ENCODE peak calls at places on chromosomes 4 and X, in five cellular contexts. One of them, this sample, is unnamed. For H3K9me3 and H3K4me1, the result is how much of the 10 kb centered on the place peaks cover.

GRCh38 chr4:1172228-1172851 is at the start of gene SPON2:
- DNase-seq in uterus: peak
- DNase-seq in body of pancreas: peak
- DNase-seq in ovary: peak
- DNase-seq in pancreas: no peak
- DNase-seq in this sample: no peak

GRCh38 chrX:151985955-151986354 is 11.5 kb upstream of the GABRE start:
- DNase-seq in pancreas: no peak
- DNase-seq in body of pancreas: peak
- DNase-seq in ovary: no peak
- DNase-seq in uterus: no peak
- DNase-seq in this sample: peak

GRCh38 chr4:13704020-13704419 is 76.5 kb upstream of the BOD1L1 start:
- DNase-seq in ovary: no peak
- DNase-seq in uterus: no peak
- DNase-seq in pancreas: no peak
- DNase-seq in body of pancreas: no peak
- DNase-seq in this sample: no peak

GRCh38 chr4:121373841-121374240 is 7.0 kb downstream of the QRFPR start:
- DNase-seq in pancreas: no peak
- DNase-seq in ovary: no peak
- DNase-seq in body of pancreas: no peak
- DNase-seq in uterus: no peak
- DNase-seq in this sample: no peak

GRCh38 chrX:110341189-110342035 is 17.2 kb upstream of the RTL9 start:
- DNase-seq in ovary: no peak
- DNase-seq in uterus: no peak
- DNase-seq in pancreas: no peak
- DNase-seq in body of pancreas: no peak
- DNase-seq in this sample: no peak

GRCh38 chr4:85783483-85783882 is 308.5 kb downstream of the ARHGAP24 start:
- DNase-seq in body of pancreas: no peak
- DNase-seq in uterus: no peak
- DNase-seq in pancreas: no peak
- DNase-seq in ovary: no peak
- DNase-seq in this sample: no peak

GRCh38 chrX:69192603-69193002 is 27.4 kb upstream of the PJA1 start:
- DNase-seq in pancreas: no peak
- DNase-seq in uterus: no peak
- DNase-seq in ovary: no peak
- DNase-seq in body of pancreas: no peak
- DNase-seq in this sample: no peak

GRCh38 chr4:86506591-86506990 is 87.5 kb upstream of the PTPN13 start:
- DNase-seq in uterus: no peak
- DNase-seq in body of pancreas: no peak
- DNase-seq in ovary: no peak
- DNase-seq in pancreas: no peak
- DNase-seq in this sample: peak

GRCh38 chrX:55450259-55450658 is 1.7 kb upstream of the MAGEH1 start:
- DNase-seq in ovary: no peak
- DNase-seq in uterus: no peak
- DNase-seq in pancreas: no peak
- DNase-seq in body of pancreas: peak
- DNase-seq in this sample: no peak

GRCh38 chr4:43330288-43330687 is 437.8 kb downstream of the GRXCR1 start:
- DNase-seq in uterus: no peak
- DNase-seq in pancreas: no peak
- DNase-seq in body of pancreas: no peak
- DNase-seq in ovary: no peak
- DNase-seq in this sample: no peak

GRCh38 chr4:13539047-13539720 is 5.1 kb downstream of the NKX3-2 start:
- DNase-seq in body of pancreas: no peak
- DNase-seq in pancreas: no peak
- DNase-seq in uterus: no peak
- DNase-seq in ovary: no peak
- DNase-seq in this sample: no peak

GRCh38 chrX:87528487-87528886 is 10.9 kb downstream of the KLHL4 start:
- DNase-seq in pancreas: no peak
- DNase-seq in uterus: no peak
- DNase-seq in ovary: no peak
- DNase-seq in body of pancreas: no peak
- DNase-seq in this sample: no peak

GRCh38 chrX:10769696-10770619 is 149.6 kb upstream of the MID1 start:
- DNase-seq in uterus: no peak
- DNase-seq in pancreas: no peak
- DNase-seq in ovary: no peak
- DNase-seq in body of pancreas: no peak
- DNase-seq in this sample: no peak

GRCh38 chrX:24479924-24480722 is 15.0 kb downstream of the PDK3 start:
- DNase-seq in pancreas: no peak
- DNase-seq in body of pancreas: no peak
- DNase-seq in uterus: no peak
- DNase-seq in ovary: no peak
- DNase-seq in this sample: no peak

GRCh38 chrX:133985164-133986007 is at the start of gene GPC3:
- DNase-seq in pancreas: peak
- DNase-seq in ovary: peak
- DNase-seq in uterus: peak
- DNase-seq in body of pancreas: peak
- DNase-seq in this sample: peak

GRCh38 chr4:3137908-3138307 is 63.4 kb downstream of the HTT start:
- DNase-seq in body of pancreas: no peak
- DNase-seq in pancreas: no peak
- DNase-seq in uterus: no peak
- DNase-seq in ovary: no peak
- DNase-seq in this sample: no peak

GRCh38 chr4:176680668-176681067 is 112.1 kb downstream of the VEGFC start:
- DNase-seq in uterus: no peak
- DNase-seq in body of pancreas: no peak
- DNase-seq in pancreas: no peak
- DNase-seq in ovary: no peak
- DNase-seq in this sample: no peak
- H3K27ac ChIP-seq in uterus: peak
- H3K27ac ChIP-seq in body of pancreas: no peak
- H3K27ac ChIP-seq in pancreas: no peak
- H3K27ac ChIP-seq in ovary: no peak
- H3K27ac ChIP-seq in this sample: no peak

DNA sequence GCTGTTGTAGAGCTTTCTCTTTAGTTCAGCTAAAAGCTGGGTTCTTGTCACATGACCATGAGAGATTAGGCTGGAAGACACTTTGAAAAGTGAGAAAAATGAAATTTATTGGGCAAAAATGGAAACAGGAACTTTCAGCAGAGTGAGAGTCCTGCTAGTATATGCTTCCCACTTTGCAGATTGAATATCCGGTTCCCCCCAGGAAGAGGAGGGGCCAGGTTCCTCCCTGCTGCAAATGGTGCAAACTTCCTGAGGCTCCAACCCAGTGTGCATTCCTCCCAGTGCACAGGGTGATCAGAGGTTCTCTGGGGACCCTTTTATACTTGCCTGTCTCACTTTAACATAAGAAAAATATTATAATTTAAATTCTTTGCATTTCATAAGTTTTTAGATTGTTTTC is 119.9 kb upstream of the SPIN4 start:
- DNase-seq in body of pancreas: no peak
- DNase-seq in ovary: no peak
- DNase-seq in uterus: no peak
- DNase-seq in pancreas: no peak
- DNase-seq in this sample: no peak
- H3K9me3 ChIP-seq in body of pancreas: under half
- H3K9me3 ChIP-seq in ovary: under half
- H3K9me3 ChIP-seq in uterus: under half
- H3K9me3 ChIP-seq in pancreas: under half
- H3K9me3 ChIP-seq in this sample: under half

DNA sequence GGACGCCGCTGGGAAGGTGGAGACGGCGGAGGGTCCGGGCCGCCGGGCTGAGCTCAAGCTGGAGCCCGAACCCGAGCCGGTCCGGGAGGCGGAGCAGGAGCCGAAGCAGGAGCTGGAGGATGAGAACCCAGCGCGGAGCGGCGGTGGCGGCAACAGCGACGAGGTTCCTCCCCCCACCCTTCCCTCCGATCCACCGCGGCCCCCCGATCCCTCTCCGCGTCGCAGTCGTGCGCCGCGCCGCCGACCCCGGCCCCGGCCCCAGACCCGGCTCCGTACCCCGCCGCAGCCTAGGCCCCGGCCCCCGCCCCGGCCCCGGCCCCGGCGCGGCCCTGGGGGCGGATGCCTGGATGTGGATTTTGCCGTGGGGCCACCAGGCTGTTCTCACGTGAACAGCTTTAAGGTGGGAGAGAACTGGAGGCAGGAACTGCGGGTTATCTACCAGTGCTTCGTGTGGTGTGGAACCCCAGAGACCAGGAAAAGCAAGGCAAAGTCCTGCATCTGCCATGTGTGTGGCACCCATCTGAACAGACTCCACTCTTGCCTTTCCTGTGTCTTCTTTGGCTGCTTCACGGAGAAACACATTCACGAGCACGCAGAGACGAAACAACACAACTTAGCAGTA is 483 bp downstream of the USP27X start:
- DNase-seq in body of pancreas: no peak
- DNase-seq in pancreas: no peak
- DNase-seq in ovary: no peak
- DNase-seq in uterus: no peak
- DNase-seq in this sample: no peak
- H3K4me1 ChIP-seq in body of pancreas: under half
- H3K4me1 ChIP-seq in pancreas: under half
- H3K4me1 ChIP-seq in ovary: under half
- H3K4me1 ChIP-seq in uterus: under half
- H3K4me1 ChIP-seq in this sample: under half

GRCh38 chr4:96598465-96598864 is 758.6 kb downstream of the PDHA2 start:
- DNase-seq in body of pancreas: peak
- DNase-seq in uterus: no peak
- DNase-seq in ovary: peak
- DNase-seq in pancreas: peak
- DNase-seq in this sample: no peak
- H3K27ac ChIP-seq in body of pancreas: no peak
- H3K27ac ChIP-seq in uterus: no peak
- H3K27ac ChIP-seq in ovary: no peak
- H3K27ac ChIP-seq in pancreas: peak
- H3K27ac ChIP-seq in this sample: no peak

GRCh38 chr4:31391976-31392375 is 671.8 kb downstream of the PCDH7 start:
- DNase-seq in ovary: no peak
- DNase-seq in body of pancreas: no peak
- DNase-seq in uterus: no peak
- DNase-seq in pancreas: no peak
- DNase-seq in this sample: no peak

DNA sequence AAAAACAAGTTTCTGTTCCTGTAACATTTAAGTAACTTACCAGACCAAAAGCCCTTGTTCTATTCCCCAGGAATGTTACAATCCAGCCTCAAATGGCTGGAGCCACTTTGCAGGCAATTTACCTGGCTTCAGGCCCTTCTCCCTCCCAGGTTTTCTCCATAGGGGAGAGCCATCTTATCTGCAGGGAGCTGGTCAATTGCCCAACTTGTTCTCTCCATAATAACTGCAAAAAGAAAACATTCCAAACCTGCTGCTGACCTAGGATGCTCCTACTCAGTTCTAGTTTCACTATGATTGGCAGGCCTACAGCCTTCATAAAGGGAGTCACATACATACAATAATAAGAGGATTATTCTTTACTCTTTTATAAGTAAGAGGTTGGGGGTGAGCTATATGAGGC is 670.7 kb downstream of the PCDH7 start:
- DNase-seq in pancreas: no peak
- DNase-seq in ovary: no peak
- DNase-seq in uterus: no peak
- DNase-seq in body of pancreas: no peak
- DNase-seq in this sample: no peak
- H3K9me3 ChIP-seq in pancreas: under half
- H3K9me3 ChIP-seq in ovary: under half
- H3K9me3 ChIP-seq in uterus: under half
- H3K9me3 ChIP-seq in body of pancreas: under half
- H3K9me3 ChIP-seq in this sample: under half

DNA sequence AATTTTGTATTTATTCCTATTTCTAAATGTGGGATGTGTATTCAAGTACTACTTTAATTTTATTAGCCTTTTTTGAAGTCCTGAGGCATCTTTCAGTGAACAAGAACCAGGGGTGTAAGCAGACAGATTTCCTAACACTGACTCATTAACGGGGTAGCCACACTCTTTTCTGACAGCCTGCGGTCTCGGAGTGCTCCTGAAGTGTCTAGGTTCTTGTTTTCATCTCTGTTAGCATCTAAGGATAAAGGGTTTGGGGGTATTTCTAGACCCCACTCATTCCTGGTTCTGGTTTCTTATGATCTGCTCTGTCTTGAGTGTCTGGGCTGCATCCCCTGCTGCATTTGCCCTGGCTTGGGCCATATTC is 71.9 kb downstream of the GC start:
- DNase-seq in uterus: no peak
- DNase-seq in ovary: no peak
- DNase-seq in pancreas: no peak
- DNase-seq in body of pancreas: no peak
- DNase-seq in this sample: no peak
- H3K4me1 ChIP-seq in uterus: under half
- H3K4me1 ChIP-seq in ovary: under half
- H3K4me1 ChIP-seq in pancreas: under half
- H3K4me1 ChIP-seq in body of pancreas: under half
- H3K4me1 ChIP-seq in this sample: under half